ENCODE peak calls at places on chromosomes 13 and 19, in eight cellular contexts. L is HepG2, K is neural progenitor cell, Q is nephron progenitor cell, B is Calu3, Y is fibroblast of pulmonary artery, Z is HuH-7.5, U is AG09309. X is an unnamed sample.

GRCh38 chr13:95164830-95165229 is 136.4 kb downstream of the ABCC4 start:
- DNase-seq in L (no peak), K (no peak), Q (no peak), B (no peak), Y (no peak), Z (no peak), U (no peak), X (no peak)

GRCh38 chr13:33205804-33206221 is 79.7 kb downstream of the STARD13 start:
- DNase-seq in L (no peak), K (peak; percentile 42), Q (no peak), B (no peak), Y (peak; percentile 52), Z (no peak), U (no peak), X (no peak)

GRCh38 chr13:26811636-26812035 is 51.0 kb upstream of the GPR12 start:
- DNase-seq in L (no peak), K (no peak), Q (no peak), B (no peak), Y (no peak), Z (no peak), U (no peak), X (no peak)

GRCh38 chr13:99227909-99228688 is 27.4 kb downstream of the UBAC2 start:
- DNase-seq in L (no peak), K (no peak), Q (no peak), B (no peak), Y (no peak), Z (no peak), U (no peak), X (no peak)

GRCh38 chr19:17183271-17183757 is 31.8 kb upstream of the USE1 start:
- DNase-seq in L (no peak), K (no peak), Q (no peak), B (no peak), Y (no peak), Z (no peak), U (no peak), X (no peak)

GRCh38 chr13:27605610-27606200 is 14.6 kb downstream of the LNX2 start:
- DNase-seq in L (no peak), K (no peak), Q (no peak), B (no peak), Y (peak; percentile 58), Z (no peak), U (no peak), X (no peak)

GRCh38 chr13:110886475-110887241 is 28.2 kb downstream of the ANKRD10 start:
- DNase-seq in L (no peak), K (no peak), Q (no peak), B (no peak), Y (no peak), Z (no peak), U (no peak), X (no peak)

GRCh38 chr19:33462112-33462726 is 59.4 kb downstream of the PEPD start:
- DNase-seq in L (no peak), K (no peak), Q (no peak), B (no peak), Y (no peak), Z (no peak), U (no peak), X (no peak)

GRCh38 chr19:39438270-39438934 is 2.7 kb upstream of the RPS16 start:
- DNase-seq in L (peak; percentile 50), K (no peak), Q (no peak), B (no peak), Y (peak; percentile 42), Z (no peak), U (no peak), X (no peak)

GRCh38 chr19:17328517-17329060 is 6.1 kb downstream of the ANO8 start:
- DNase-seq in L (no peak), K (peak; percentile 60), Q (peak; percentile 57), B (no peak), Y (no peak), Z (no peak), U (no peak), X (no peak)

GRCh38 chr13:78608254-78608704 is 4.9 kb upstream of the POU4F1 start:
- DNase-seq in L (no peak), K (peak; percentile 29), Q (no peak), B (no peak), Y (no peak), Z (no peak), U (no peak), X (no peak)

GRCh38 chr19:2613507-2614295 is 88.8 kb downstream of the GNG7 start:
- DNase-seq in L (no peak), K (peak; percentile 57), Q (peak; percentile 58), B (peak; percentile 49), Y (peak; percentile 51), Z (peak; percentile 61), U (no peak), X (no peak)

GRCh38 chr19:48043675-48044258 is at the start of gene CABP5:
- DNase-seq in L (no peak), K (no peak), Q (no peak), B (no peak), Y (no peak), Z (no peak), U (no peak), X (no peak)

GRCh38 chr13:20547479-20547908 is 19.5 kb upstream of the IFT88 start:
- DNase-seq in L (peak; percentile 89), K (no peak), Q (no peak), B (peak; percentile 22), Y (no peak), Z (no peak), U (no peak), X (no peak)

GRCh38 chr19:5074418-5074817 is 105.5 kb downstream of the KDM4B start:
- DNase-seq in L (no peak), K (no peak), Q (no peak), B (no peak), Y (no peak), Z (no peak), U (no peak), X (no peak)

GRCh38 chr19:18408053-18408476 is 10.6 kb upstream of the LRRC25 start:
- DNase-seq in L (no peak), K (peak; percentile 47), Q (peak; percentile 39), B (peak; percentile 52), Y (no peak), Z (no peak), U (no peak), X (peak; percentile 93)

GRCh38 chr19:15251749-15252397 is 19.6 kb upstream of the EPHX3 start:
- DNase-seq in L (peak; percentile 40), K (peak; percentile 88), Q (peak; percentile 90), B (peak; percentile 14), Y (peak; percentile 98), Z (peak; percentile 75), U (peak; percentile 95), X (no peak)

GRCh38 chr13:111489301-111489700 is 168.9 kb downstream of the TEX29 start:
- DNase-seq in L (no peak), K (no peak), Q (no peak), B (no peak), Y (no peak), Z (no peak), U (no peak), X (no peak)

GRCh38 chr19:8612807-8613171 is 2.3 kb upstream of the ADAMTS10 start:
- DNase-seq in L (no peak), K (no peak), Q (no peak), B (no peak), Y (no peak), Z (no peak), U (no peak), X (no peak)

GRCh38 chr19:12140545-12141404 is 625 bp upstream of the ZNF20 start:
- DNase-seq in L (peak; percentile 77), K (peak; percentile 87), Q (peak; percentile 81), B (peak; percentile 86), Y (peak; percentile 88), Z (peak; percentile 66), U (peak; percentile 38), X (no peak)

GRCh38 chr19:11370744-11371143 is 3.7 kb upstream of the SWSAP1 start:
- DNase-seq in L (no peak), K (no peak), Q (no peak), B (no peak), Y (no peak), Z (no peak), U (no peak), X (no peak)

GRCh38 chr19:32642771-32643170 is 32.2 kb downstream of the ANKRD27 start:
- DNase-seq in L (no peak), K (no peak), Q (no peak), B (no peak), Y (no peak), Z (no peak), U (no peak), X (no peak)

X was measured in epithelial cell of proximal tubule.